ENCODE peak calls at places on chromosomes 13 and 19, in six cellular contexts. E is tibial artery; W is NCI-H2081; G is activated naive CD4-positive, alpha-beta T cell treated with Interleukin-2 at 50 U/mL for 16 hours; S is IMR-90; J is A549. R is an unnamed sample.

GRCh38 chr19:49875801-49876421 is 1.2 kb downstream of the AKT1S1 start:
- DNase-seq in G (peak; percentile 65), W (peak; percentile 33), J (no peak), E (peak; percentile 86), S (peak; percentile 29), R (peak; percentile 11)

GRCh38 chr19:11577451-11578341 is at the start of gene ACP5:
- DNase-seq in G (no peak), J (no peak), W (no peak), S (no peak), E (no peak), R (no peak)

GRCh38 chr19:51296331-51297093 is 14.9 kb upstream of the IGLON5 start:
- DNase-seq in E (no peak), J (peak; percentile 36), G (no peak), W (no peak), S (no peak), R (no peak)

GRCh38 chr19:4584670-4585460 is 25.4 kb upstream of the SEMA6B start:
- DNase-seq in G (no peak), E (no peak), J (no peak), S (no peak), W (peak; percentile 57), R (no peak)

GRCh38 chr19:14632286-14632685 is 42.4 kb downstream of the ADGRE3 start:
- DNase-seq in W (peak; percentile 10), G (no peak), J (peak; percentile 45), S (peak; percentile 15), E (no peak), R (no peak)

GRCh38 chr13:97211986-97212385 is 10.1 kb upstream of the MBNL2 start:
- DNase-seq in S (no peak), G (no peak), J (no peak), W (no peak), E (no peak), R (no peak)

GRCh38 chr19:39001016-39001415 is 25.5 kb upstream of the FBXO17 start:
- DNase-seq in W (no peak), J (no peak), G (no peak), S (no peak), E (no peak), R (no peak)

GRCh38 chr19:1873524-1874473 is 10.4 kb upstream of the KLF16 start:
- DNase-seq in J (no peak), S (no peak), E (peak; percentile 68), G (no peak), W (peak; percentile 79), R (no peak)

GRCh38 chr19:45766293-45766918 is 2.6 kb downstream of the SIX5 start:
- DNase-seq in G (no peak), S (no peak), E (peak; percentile 77), J (no peak), W (no peak), R (no peak)

GRCh38 chr19:17915940-17916593 is 16.7 kb upstream of the CCDC124 start:
- DNase-seq in S (no peak), W (no peak), G (no peak), E (no peak), J (peak; percentile 73), R (no peak)

GRCh38 chr19:56119585-56119978 is 1.5 kb downstream of the ZNF787 start:
- DNase-seq in W (no peak), E (no peak), G (no peak), J (peak; percentile 55), S (peak; percentile 44), R (no peak)

GRCh38 chr19:4976412-4977298 is 7.7 kb downstream of the KDM4B start:
- DNase-seq in J (peak; percentile 79), W (no peak), E (peak; percentile 91), S (peak; percentile 98), G (no peak), R (no peak)

GRCh38 chr19:43636121-43636683 is 3.4 kb downstream of the CADM4 start:
- DNase-seq in J (no peak), E (no peak), W (no peak), S (no peak), G (no peak), R (no peak)

GRCh38 chr19:409515-410242 is 732 bp upstream of the C2CD4C start:
- DNase-seq in S (no peak), E (peak; percentile 53), W (peak; percentile 35), G (no peak), J (no peak), R (no peak)

GRCh38 chr13:86567119-86567518 is 767.9 kb upstream of the SLITRK6 start:
- DNase-seq in E (no peak), S (no peak), J (no peak), W (no peak), G (no peak), R (no peak)